ENCODE peak calls at places on chromosome 6, in eight cellular contexts. Z is Caco-2, A is psoas muscle, W is Peyer's patch, U is stomach, S is pancreas, V is cardiac muscle cell, E is coronary artery. D is an unnamed sample.

GRCh38 chr6:37171141-37171969 is 1.4 kb downstream of the PIM1 start:
- DNase-seq in Z (peak), A (peak), W (peak), U (peak), S (peak), V (peak), E (peak), D (no peak)

GRCh38 chr6:151493495-151494234 is at the start of gene CCDC170:
- DNase-seq in Z (peak), A (peak), W (no peak), U (peak), S (peak), V (peak), E (peak), D (peak)

GRCh38 chr6:14621518-14621917 is 503.9 kb downstream of the CD83 start:
- DNase-seq in Z (no peak), A (no peak), W (no peak), U (no peak), S (no peak), V (peak), E (no peak), D (no peak)

GRCh38 chr6:139648430-139649000 is 274.1 kb upstream of the CITED2 start:
- DNase-seq in Z (no peak), A (no peak), W (no peak), U (no peak), S (no peak), V (no peak), E (no peak), D (no peak)

GRCh38 chr6:167444602-167445346 is 119.9 kb downstream of the TTLL2 start:
- DNase-seq in Z (no peak), A (no peak), W (no peak), U (no peak), S (no peak), V (no peak), E (no peak), D (no peak)

GRCh38 chr6:28922004-28922840 is 1.6 kb downstream of the TRIM27 start:
- DNase-seq in Z (peak), A (no peak), W (peak), U (peak), S (no peak), V (peak), E (no peak), D (no peak)

GRCh38 chr6:48378874-48379407 is 267.9 kb upstream of the PTCHD4 start:
- DNase-seq in Z (no peak), A (no peak), W (no peak), U (no peak), S (no peak), V (no peak), E (no peak), D (no peak)

GRCh38 chr6:4491501-4492260 is 284.5 kb upstream of the CDYL start:
- DNase-seq in Z (no peak), A (no peak), W (no peak), U (no peak), S (no peak), V (peak), E (no peak), D (no peak)

GRCh38 chr6:125273965-125274364 is 27.8 kb downstream of the HDDC2 start:
- DNase-seq in Z (no peak), A (no peak), W (peak), U (peak), S (no peak), V (peak), E (no peak), D (no peak)

GRCh38 chr6:135950709-135951108 is 99.2 kb downstream of the PDE7B start:
- DNase-seq in Z (no peak), A (no peak), W (no peak), U (no peak), S (no peak), V (no peak), E (no peak), D (no peak)

GRCh38 chr6:90068264-90068663 is 174.0 kb downstream of the GJA10 start:
- DNase-seq in Z (no peak), A (peak), W (no peak), U (no peak), S (no peak), V (peak), E (no peak), D (no peak)

GRCh38 chr6:32329141-32329540 is 42.6 kb downstream of the TSBP1 start:
- DNase-seq in Z (no peak), A (no peak), W (no peak), U (no peak), S (no peak), V (no peak), E (no peak), D (no peak)

GRCh38 chr6:131084982-131085381 is 21.9 kb upstream of the EPB41L2 start:
- DNase-seq in Z (no peak), A (no peak), W (no peak), U (no peak), S (no peak), V (no peak), E (no peak), D (no peak)
- TF ChIP-seq CTCF in Z (peak), A (no peak), W (no peak), U (no peak), S (no peak), V (peak), E (no peak), D (no peak)

GRCh38 chr6:11899645-11900044 is 112.5 kb upstream of the HIVEP1 start:
- DNase-seq in Z (no peak), A (no peak), W (no peak), U (no peak), S (no peak), V (no peak), E (no peak), D (no peak)
- TF ChIP-seq CTCF in Z (no peak), A (no peak), W (no peak), U (no peak), S (no peak), V (no peak), E (no peak), D (no peak)

DNA sequence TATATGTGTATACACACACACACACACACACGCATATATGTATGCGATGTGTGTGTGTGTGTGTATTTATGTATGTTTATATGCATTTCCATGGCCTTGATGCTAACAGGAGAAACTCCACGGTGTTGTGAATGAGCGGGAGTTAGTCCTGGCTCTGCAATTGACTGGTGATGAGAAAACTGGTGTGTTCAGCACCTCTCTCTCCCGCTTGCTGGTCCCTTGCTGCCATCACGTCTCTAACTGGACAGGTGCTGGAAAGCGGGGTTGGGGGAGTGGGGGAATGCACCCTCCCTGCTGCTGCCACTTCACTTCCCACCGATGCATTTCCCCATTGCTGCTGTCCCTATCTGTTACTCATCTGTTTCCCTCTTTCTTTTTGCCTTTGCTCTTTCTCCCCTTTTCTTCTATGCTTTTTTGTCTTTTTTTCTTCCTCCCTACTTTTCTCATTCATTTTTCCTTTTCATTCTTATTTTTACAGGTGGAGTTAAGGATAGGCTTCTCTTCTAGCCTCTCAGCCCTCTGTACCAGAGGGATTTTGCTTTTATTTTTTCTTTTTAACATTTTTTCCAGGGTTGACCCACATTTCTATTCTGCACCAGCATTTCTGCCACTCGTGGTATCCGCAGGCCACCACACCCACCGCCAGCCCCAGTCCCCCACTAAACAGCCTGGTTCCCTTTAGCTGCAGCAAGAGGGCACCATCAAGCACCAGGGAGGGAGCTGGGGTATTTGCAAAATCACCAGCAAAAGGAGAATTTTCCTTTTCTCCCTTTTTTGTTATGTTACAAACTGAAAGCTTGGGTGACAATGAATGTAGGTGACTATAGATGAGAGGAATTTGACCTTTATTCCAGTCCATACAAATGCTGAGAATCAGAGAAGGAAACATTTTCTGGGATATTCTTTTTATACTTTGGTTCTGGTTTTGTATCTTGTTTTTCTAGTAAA is 115.6 kb downstream of the TCP11 start:
- DNase-seq in Z (no peak), A (no peak), W (no peak), U (no peak), S (no peak), V (no peak), E (no peak), D (no peak)
- TF ChIP-seq CTCF in Z (no peak), A (no peak), W (no peak), U (no peak), S (no peak), V (peak), E (no peak), D (peak)

GRCh38 chr6:154167163-154167562 is 128.1 kb downstream of the OPRM1 start:
- DNase-seq in Z (no peak), A (no peak), W (no peak), U (no peak), S (no peak), V (no peak), E (no peak), D (no peak)

GRCh38 chr6:154165488-154165887 is 126.4 kb downstream of the OPRM1 start:
- DNase-seq in Z (no peak), A (no peak), W (no peak), U (no peak), S (no peak), V (no peak), E (no peak), D (no peak)

GRCh38 chr6:154169193-154169847 is 130.3 kb downstream of the OPRM1 start:
- DNase-seq in Z (no peak), A (no peak), W (no peak), U (no peak), S (no peak), V (peak), E (no peak), D (no peak)

GRCh38 chr6:154164397-154164796 is 125.4 kb downstream of the OPRM1 start:
- DNase-seq in Z (no peak), A (peak), W (no peak), U (no peak), S (no peak), V (peak), E (no peak), D (no peak)

GRCh38 chr6:154166140-154166539 is 127.1 kb downstream of the OPRM1 start:
- DNase-seq in Z (no peak), A (no peak), W (no peak), U (no peak), S (no peak), V (no peak), E (no peak), D (no peak)
- TF ChIP-seq CTCF in Z (peak), A (no peak), W (no peak), U (no peak), S (no peak), V (no peak), E (no peak), D (no peak)

GRCh38 chr6:112010328-112010727 is 43.6 kb upstream of the CCN6 start:
- DNase-seq in Z (no peak), A (no peak), W (no peak), U (no peak), S (no peak), V (no peak), E (no peak), D (no peak)
- TF ChIP-seq CTCF in Z (peak), A (no peak), W (no peak), U (no peak), S (no peak), V (peak), E (no peak), D (peak)

DNA sequence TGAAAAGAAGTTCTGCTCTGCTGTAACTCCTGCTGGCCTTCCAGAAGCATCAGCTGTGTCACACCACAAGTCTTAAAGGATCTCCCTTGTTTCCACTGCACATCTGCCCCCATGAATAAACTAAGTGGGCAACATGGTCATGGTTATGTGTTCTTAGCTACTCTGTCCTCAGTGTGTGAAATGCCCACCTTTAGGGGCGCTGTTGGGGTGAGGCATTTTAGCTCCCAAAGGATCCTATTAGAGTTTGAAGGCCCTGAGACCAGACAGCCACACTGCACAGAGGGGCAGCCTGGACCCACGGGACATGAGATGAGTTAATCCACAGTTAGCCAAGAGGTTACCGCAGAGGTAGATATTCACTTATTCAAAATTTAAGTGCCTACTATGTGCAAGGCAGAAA is 294.3 kb upstream of the QKI start:
- DNase-seq in Z (no peak), A (no peak), W (no peak), U (no peak), S (no peak), V (no peak), E (no peak), D (no peak)
- TF ChIP-seq CTCF in Z (no peak), A (no peak), W (no peak), U (no peak), S (no peak), V (no peak), E (no peak), D (no peak)

GRCh38 chr6:26538936-26539615 is 910 bp downstream of the HMGN4 start:
- DNase-seq in Z (no peak), A (no peak), W (no peak), U (no peak), S (no peak), V (no peak), E (no peak), D (no peak)

GRCh38 chr6:26537160-26537845 is 863 bp upstream of the HMGN4 start:
- DNase-seq in Z (peak), A (peak), W (peak), U (peak), S (peak), V (peak), E (peak), D (peak)

GRCh38 chr6:26536571-26537159 is 1.5 kb upstream of the HMGN4 start:
- DNase-seq in Z (no peak), A (no peak), W (peak), U (no peak), S (no peak), V (peak), E (no peak), D (no peak)

GRCh38 chr6:26538572-26538902 is 371 bp downstream of the HMGN4 start:
- DNase-seq in Z (no peak), A (no peak), W (no peak), U (no peak), S (no peak), V (no peak), E (no peak), D (no peak)

DNA sequence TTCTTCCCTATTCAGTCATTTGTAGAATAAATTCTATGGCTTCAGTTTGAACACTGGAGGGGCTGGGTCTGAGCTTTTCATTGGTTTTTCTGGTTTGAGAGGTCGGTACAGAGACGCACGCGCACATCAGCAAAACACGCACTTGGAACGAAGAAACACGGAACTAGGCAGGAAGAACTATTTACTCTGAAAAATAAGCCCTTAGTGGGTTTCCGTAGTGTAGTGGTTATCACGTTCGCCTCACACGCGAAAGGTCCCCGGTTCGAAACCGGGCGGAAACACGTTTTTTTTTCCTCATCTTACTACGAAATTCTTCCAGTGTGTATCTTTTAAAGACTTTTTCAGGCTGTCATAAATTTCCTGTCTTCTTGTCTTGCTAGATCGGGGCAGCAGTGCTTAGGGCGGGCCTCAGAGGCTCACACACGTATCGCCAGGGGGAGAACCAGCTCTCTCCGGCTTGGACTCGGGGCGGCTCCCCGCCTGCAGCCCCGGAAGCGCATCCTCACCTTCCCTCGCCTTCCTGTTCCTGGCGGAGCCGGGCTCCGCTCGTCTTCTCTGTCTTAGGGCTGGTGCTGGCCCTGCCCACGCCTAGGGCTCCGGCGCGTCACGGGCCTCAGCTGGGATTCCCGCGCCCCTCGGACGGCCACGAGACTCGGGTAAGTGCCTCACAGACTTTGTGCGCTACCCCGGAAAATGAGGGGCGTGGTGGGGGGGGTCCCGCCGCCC is at the start of gene HMGN4:
- DNase-seq in Z (peak), A (peak), W (peak), U (peak), S (peak), V (peak), E (peak), D (peak)
- TF ChIP-seq CTCF in Z (no peak), A (no peak), W (peak), U (no peak), S (no peak), V (peak), E (no peak), D (no peak)

GRCh38 chr6:26411751-26412150 is 9.7 kb downstream of the BTN3A1 start:
- DNase-seq in Z (no peak), A (no peak), W (no peak), U (no peak), S (no peak), V (no peak), E (no peak), D (no peak)
- TF ChIP-seq CTCF in Z (no peak), A (no peak), W (no peak), U (no peak), S (no peak), V (no peak), E (no peak), D (no peak)

D was measured in osteocyte.